ENCODE peak calls at places on chromosomes 4 and X, in four cellular contexts. W is heart left ventricle; N is activated T-cell treated with anti-CD3 and anti-CD28 coated beads, Interleukin-2, amount 50 U/mL, for 4 hours; F is HepG2. B is an unnamed sample.

GRCh38 chrX:20265726-20266681 is 705 bp downstream of the RPS6KA3 start:
- ATAC-seq in W (no peak), N (peak), F (no peak), B (no peak)

GRCh38 chrX:101260435-101260834 is 30.7 kb downstream of the TAF7L start:
- ATAC-seq in W (no peak), N (no peak), F (peak), B (peak)

GRCh38 chrX:110108381-110108796 is 105.5 kb downstream of the TMEM164 start:
- ATAC-seq in W (no peak), N (no peak), F (no peak), B (no peak)

GRCh38 chr4:181224826-181225225 is 1018.4 kb upstream of the TENM3 start:
- ATAC-seq in W (no peak), N (no peak), F (no peak), B (no peak)

GRCh38 chr4:15910150-15910945 is 28.2 kb downstream of the FGFBP1 start:
- ATAC-seq in W (no peak), N (no peak), F (no peak), B (peak)

GRCh38 chr4:17761062-17761461 is 20.4 kb downstream of the FAM184B start:
- ATAC-seq in W (no peak), N (no peak), F (no peak), B (no peak)

GRCh38 chr4:101037938-101038413 is 309.4 kb downstream of the PPP3CA start:
- ATAC-seq in W (peak), N (peak), F (no peak), B (no peak)

GRCh38 chrX:115138040-115138439 is 51.2 kb upstream of the RBMXL3 start:
- ATAC-seq in W (no peak), N (no peak), F (no peak), B (no peak)

GRCh38 chr4:68342139-68342538 is 7.8 kb downstream of the YTHDC1 start:
- ATAC-seq in W (no peak), N (no peak), F (no peak), B (peak)

GRCh38 chr4:14965071-14965470 is 37.2 kb upstream of the CPEB2 start:
- ATAC-seq in W (no peak), N (no peak), F (no peak), B (no peak)

GRCh38 chr4:38328963-38329729 is 334.9 kb upstream of the KLF3 start:
- ATAC-seq in W (no peak), N (peak), F (no peak), B (no peak)

GRCh38 chrX:130566028-130566683 is 164.4 kb downstream of the RBMX2 start:
- ATAC-seq in W (no peak), N (no peak), F (no peak), B (no peak)

GRCh38 chrX:149495573-149496071 is 9.5 kb downstream of the IDS start:
- ATAC-seq in W (no peak), N (no peak), F (no peak), B (peak)

GRCh38 chr4:147984065-147984777 is 252.3 kb downstream of the ARHGAP10 start:
- ATAC-seq in W (peak), N (no peak), F (peak), B (no peak)

GRCh38 chrX:111854778-111855490 is 21.0 kb upstream of the TRPC5OS start:
- ATAC-seq in W (no peak), N (no peak), F (peak), B (peak)

GRCh38 chrX:38347136-38347535 is 5.3 kb upstream of the OTC start:
- ATAC-seq in W (no peak), N (no peak), F (no peak), B (peak)

GRCh38 chrX:10620121-10620699 is at the start of gene MID1:
- ATAC-seq in W (peak), N (peak), F (no peak), B (peak)

GRCh38 chrX:152896450-152896849 is 1.4 kb upstream of the ZNF185 start:
- ATAC-seq in W (no peak), N (no peak), F (no peak), B (peak)

GRCh38 chrX:13742397-13743176 is 8.0 kb downstream of the OFD1 start:
- ATAC-seq in W (no peak), N (peak), F (no peak), B (no peak)

GRCh38 chr4:70737006-70737405 is 15.2 kb downstream of the RUFY3 start:
- ATAC-seq in W (no peak), N (no peak), F (no peak), B (no peak)

GRCh38 chr4:15695764-15696163 is 7.1 kb upstream of the BST1 start:
- ATAC-seq in W (no peak), N (no peak), F (no peak), B (no peak)